ENCODE peak calls at places on chromosomes 16 and 17, in five cellular contexts. One of them, this sample, is unnamed.
A peak's percentile ranks its signal among the peaks of the same experiment; 100 is the strongest.

GRCh38 chr16:12576878-12577277 is 226.8 kb downstream of the CPPED1 start:
- DNase-seq in NCI-H460: no peak
- DNase-seq in ovary: no peak
- DNase-seq in H9: no peak
- DNase-seq in PC-9: no peak
- DNase-seq in this sample: no peak

GRCh38 chr17:147796-148740 is 10.7 kb downstream of the SCGB1C2 start:
- DNase-seq in H9: no peak
- DNase-seq in NCI-H460: no peak
- DNase-seq in PC-9: no peak
- DNase-seq in ovary: peak; percentile 24
- DNase-seq in this sample: no peak

GRCh38 chr16:47523342-47524006 is 62.3 kb downstream of the PHKB start:
- DNase-seq in H9: no peak
- DNase-seq in ovary: no peak
- DNase-seq in NCI-H460: no peak
- DNase-seq in PC-9: no peak
- DNase-seq in this sample: no peak

GRCh38 chr16:88706965-88707871 is 915 bp downstream of the CTU2 start:
- DNase-seq in ovary: no peak
- DNase-seq in NCI-H460: no peak
- DNase-seq in PC-9: no peak
- DNase-seq in H9: no peak
- DNase-seq in this sample: no peak

GRCh38 chr16:64880994-64881393 is 240.9 kb downstream of the CDH11 start:
- DNase-seq in H9: no peak
- DNase-seq in PC-9: no peak
- DNase-seq in NCI-H460: no peak
- DNase-seq in ovary: no peak
- DNase-seq in this sample: no peak

GRCh38 chr17:17149520-17150449 is 56.3 kb downstream of the PLD6 start:
- DNase-seq in H9: no peak
- DNase-seq in PC-9: no peak
- DNase-seq in NCI-H460: no peak
- DNase-seq in ovary: no peak
- DNase-seq in this sample: no peak

GRCh38 chr16:47125757-47126156 is 18.0 kb downstream of the NETO2 start:
- DNase-seq in NCI-H460: no peak
- DNase-seq in ovary: no peak
- DNase-seq in PC-9: no peak
- DNase-seq in H9: no peak
- DNase-seq in this sample: no peak

GRCh38 chr17:45087496-45087975 is 26.4 kb downstream of the NMT1 start:
- DNase-seq in H9: no peak
- DNase-seq in PC-9: no peak
- DNase-seq in NCI-H460: no peak
- DNase-seq in ovary: no peak
- DNase-seq in this sample: no peak

GRCh38 chr16:11797957-11798299 is 870 bp upstream of the ZC3H7A start:
- DNase-seq in PC-9: no peak
- DNase-seq in H9: no peak
- DNase-seq in NCI-H460: no peak
- DNase-seq in ovary: no peak
- DNase-seq in this sample: no peak

GRCh38 chr17:29546834-29547233 is 20.0 kb downstream of the ABHD15 start:
- DNase-seq in ovary: no peak
- DNase-seq in NCI-H460: no peak
- DNase-seq in H9: no peak
- DNase-seq in PC-9: no peak
- DNase-seq in this sample: no peak

GRCh38 chr16:88941051-88941932 is 35.7 kb downstream of the CBFA2T3 start:
- DNase-seq in H9: no peak
- DNase-seq in NCI-H460: no peak
- DNase-seq in ovary: no peak
- DNase-seq in PC-9: no peak
- DNase-seq in this sample: no peak

GRCh38 chr16:57029161-57030160 is 40.1 kb downstream of the NLRC5 start:
- DNase-seq in H9: no peak
- DNase-seq in NCI-H460: no peak
- DNase-seq in PC-9: no peak
- DNase-seq in ovary: no peak
- DNase-seq in this sample: no peak

GRCh38 chr16:64952177-64952576 is 169.7 kb downstream of the CDH11 start:
- DNase-seq in H9: no peak
- DNase-seq in ovary: no peak
- DNase-seq in PC-9: no peak
- DNase-seq in NCI-H460: no peak
- DNase-seq in this sample: no peak

GRCh38 chr16:87995644-87996043 is 44.4 kb downstream of the BANP start:
- DNase-seq in PC-9: no peak
- DNase-seq in ovary: no peak
- DNase-seq in NCI-H460: no peak
- DNase-seq in H9: no peak
- DNase-seq in this sample: no peak

GRCh38 chr16:9518054-9518453 is 426.6 kb downstream of the HAPSTR1 start:
- DNase-seq in NCI-H460: no peak
- DNase-seq in H9: no peak
- DNase-seq in PC-9: no peak
- DNase-seq in ovary: no peak
- DNase-seq in this sample: no peak

GRCh38 chr16:12081048-12081404 is 104.5 kb downstream of the SNX29 start:
- DNase-seq in PC-9: no peak
- DNase-seq in ovary: no peak
- DNase-seq in NCI-H460: no peak
- DNase-seq in H9: no peak
- DNase-seq in this sample: no peak

GRCh38 chr17:33914120-33914519 is 341.0 kb upstream of the CCL2 start:
- DNase-seq in PC-9: no peak
- DNase-seq in H9: no peak
- DNase-seq in NCI-H460: no peak
- DNase-seq in ovary: no peak
- DNase-seq in this sample: no peak

GRCh38 chr17:82648761-82649474 is 674 bp upstream of the WDR45B start:
- DNase-seq in H9: peak; percentile 77
- DNase-seq in PC-9: no peak
- DNase-seq in ovary: peak; percentile 85
- DNase-seq in NCI-H460: no peak
- DNase-seq in this sample: peak; percentile 65

GRCh38 chr16:30526137-30526822 is at the start of gene ZNF768:
- DNase-seq in NCI-H460: peak; percentile 37
- DNase-seq in H9: peak; percentile 83
- DNase-seq in PC-9: peak; percentile 46
- DNase-seq in ovary: peak; percentile 72
- DNase-seq in this sample: peak; percentile 55

GRCh38 chr16:67673712-67674580 is 7.3 kb downstream of the C16orf86 start:
- DNase-seq in ovary: peak; percentile 86
- DNase-seq in NCI-H460: no peak
- DNase-seq in H9: no peak
- DNase-seq in PC-9: no peak
- DNase-seq in this sample: no peak

GRCh38 chr17:39099686-39100293 is 51.6 kb downstream of the PLXDC1 start:
- DNase-seq in PC-9: no peak
- DNase-seq in H9: no peak
- DNase-seq in ovary: peak; percentile 87
- DNase-seq in NCI-H460: no peak
- DNase-seq in this sample: no peak

GRCh38 chr17:8137645-8138342 is 13.9 kb upstream of the HES7 start:
- DNase-seq in PC-9: no peak
- DNase-seq in ovary: peak; percentile 53
- DNase-seq in H9: peak; percentile 32
- DNase-seq in NCI-H460: no peak
- DNase-seq in this sample: peak; percentile 23

GRCh38 chr16:9797306-9797705 is 384.9 kb downstream of the GRIN2A start:
- DNase-seq in ovary: no peak
- DNase-seq in NCI-H460: no peak
- DNase-seq in H9: no peak
- DNase-seq in PC-9: no peak
- DNase-seq in this sample: no peak

GRCh38 chr17:65559802-65560627 is 1.4 kb downstream of the AXIN2 start:
- DNase-seq in PC-9: no peak
- DNase-seq in NCI-H460: no peak
- DNase-seq in ovary: peak; percentile 79
- DNase-seq in H9: peak; percentile 74
- DNase-seq in this sample: peak; percentile 46

GRCh38 chr16:53042235-53042645 is 10.5 kb downstream of the CHD9NB start:
- DNase-seq in ovary: no peak
- DNase-seq in NCI-H460: no peak
- DNase-seq in PC-9: no peak
- DNase-seq in H9: no peak
- DNase-seq in this sample: no peak

GRCh38 chr16:566475-567361 is at the start of gene NHLRC4:
- DNase-seq in PC-9: no peak
- DNase-seq in ovary: peak; percentile 92
- DNase-seq in H9: peak; percentile 86
- DNase-seq in NCI-H460: peak; percentile 45
- DNase-seq in this sample: no peak

GRCh38 chr17:6365187-6365943 is 69.6 kb downstream of the AIPL1 start:
- DNase-seq in ovary: no peak
- DNase-seq in PC-9: peak; percentile 78
- DNase-seq in H9: no peak
- DNase-seq in NCI-H460: peak; percentile 15
- DNase-seq in this sample: no peak

GRCh38 chr16:51151435-51151950 is 423 bp upstream of the SALL1 start:
- DNase-seq in NCI-H460: peak; percentile 17
- DNase-seq in PC-9: no peak
- DNase-seq in ovary: peak; percentile 89
- DNase-seq in H9: peak; percentile 88
- DNase-seq in this sample: peak; percentile 88

GRCh38 chr16:24125199-24125598 is 130.9 kb upstream of the CACNG3 start:
- DNase-seq in NCI-H460: no peak
- DNase-seq in H9: no peak
- DNase-seq in ovary: no peak
- DNase-seq in PC-9: no peak
- DNase-seq in this sample: no peak